ENCODE peak calls at places on chromosomes 13 and 19, in five cellular contexts. One of them, this sample, is unnamed. For H3K27me3, the result is how much of the 10 kb centered on the place peaks cover.

GRCh38 chr19:58326501-58326913 is 287 bp upstream of the ZSCAN22 start:
- DNase-seq in bronchial epithelial cell: no peak
- DNase-seq in heart right ventricle: no peak
- DNase-seq in GM23338: no peak
- DNase-seq in uterus: no peak
- DNase-seq in this sample: no peak

GRCh38 chr13:113364371-113364932 is 522 bp upstream of the GRTP1 start:
- DNase-seq in bronchial epithelial cell: no peak
- DNase-seq in uterus: peak
- DNase-seq in GM23338: no peak
- DNase-seq in heart right ventricle: no peak
- DNase-seq in this sample: no peak

GRCh38 chr13:18944501-18945068 is 237.0 kb downstream of the TUBA3C start:
- DNase-seq in uterus: no peak
- DNase-seq in heart right ventricle: no peak
- DNase-seq in bronchial epithelial cell: no peak
- DNase-seq in GM23338: no peak
- DNase-seq in this sample: no peak

GRCh38 chr19:10505583-10506229 is 2.5 kb upstream of the KEAP1 start:
- DNase-seq in GM23338: peak
- DNase-seq in bronchial epithelial cell: peak
- DNase-seq in heart right ventricle: peak
- DNase-seq in uterus: peak
- DNase-seq in this sample: no peak

GRCh38 chr19:30649934-30650614 is 277.9 kb downstream of the ZNF536 start:
- DNase-seq in GM23338: peak
- DNase-seq in heart right ventricle: no peak
- DNase-seq in bronchial epithelial cell: peak
- DNase-seq in uterus: no peak
- DNase-seq in this sample: no peak

GRCh38 chr13:47211106-47211505 is 314.3 kb upstream of the HTR2A start:
- DNase-seq in heart right ventricle: no peak
- DNase-seq in GM23338: peak
- DNase-seq in uterus: no peak
- DNase-seq in bronchial epithelial cell: peak
- DNase-seq in this sample: no peak

GRCh38 chr13:33728271-33729037 is 89.5 kb upstream of the RFC3 start:
- DNase-seq in GM23338: no peak
- DNase-seq in bronchial epithelial cell: peak
- DNase-seq in heart right ventricle: peak
- DNase-seq in uterus: peak
- DNase-seq in this sample: no peak

GRCh38 chr13:71828117-71828516 is 38.9 kb downstream of the DACH1 start:
- DNase-seq in uterus: no peak
- DNase-seq in heart right ventricle: no peak
- DNase-seq in GM23338: no peak
- DNase-seq in bronchial epithelial cell: no peak
- DNase-seq in this sample: no peak

GRCh38 chr19:55432355-55432959 is 10.6 kb downstream of the SHISA7 start:
- DNase-seq in heart right ventricle: no peak
- DNase-seq in GM23338: no peak
- DNase-seq in uterus: no peak
- DNase-seq in bronchial epithelial cell: no peak
- DNase-seq in this sample: no peak

GRCh38 chr19:485122-485521 is 11.2 kb upstream of the MADCAM1 start:
- DNase-seq in uterus: no peak
- DNase-seq in GM23338: no peak
- DNase-seq in heart right ventricle: no peak
- DNase-seq in bronchial epithelial cell: no peak
- DNase-seq in this sample: no peak

GRCh38 chr13:43802511-43802910 is 15.7 kb upstream of the ENOX1 start:
- DNase-seq in uterus: no peak
- DNase-seq in heart right ventricle: no peak
- DNase-seq in bronchial epithelial cell: peak
- DNase-seq in GM23338: no peak
- DNase-seq in this sample: no peak

GRCh38 chr13:113349491-113349890 is 14.4 kb downstream of the GRTP1 start:
- DNase-seq in uterus: no peak
- DNase-seq in heart right ventricle: no peak
- DNase-seq in bronchial epithelial cell: no peak
- DNase-seq in GM23338: no peak
- DNase-seq in this sample: no peak

GRCh38 chr13:92948034-92948433 is 278.6 kb upstream of the GPC6 start:
- DNase-seq in uterus: no peak
- DNase-seq in GM23338: no peak
- DNase-seq in heart right ventricle: no peak
- DNase-seq in bronchial epithelial cell: no peak
- DNase-seq in this sample: no peak

GRCh38 chr13:113586661-113587479 is 2.3 kb downstream of the TFDP1 start:
- DNase-seq in heart right ventricle: no peak
- DNase-seq in uterus: no peak
- DNase-seq in GM23338: no peak
- DNase-seq in bronchial epithelial cell: no peak
- DNase-seq in this sample: no peak

GRCh38 chr13:100601716-100602115 is 13.1 kb upstream of the GGACT start:
- DNase-seq in uterus: no peak
- DNase-seq in bronchial epithelial cell: no peak
- DNase-seq in heart right ventricle: no peak
- DNase-seq in GM23338: no peak
- DNase-seq in this sample: no peak

GRCh38 chr19:53927745-53928144 is 18.7 kb downstream of the CACNG7 start:
- DNase-seq in GM23338: peak
- DNase-seq in bronchial epithelial cell: peak
- DNase-seq in uterus: no peak
- DNase-seq in heart right ventricle: no peak
- DNase-seq in this sample: no peak

GRCh38 chr13:20136781-20137703 is 23.8 kb downstream of the GJA3 start:
- DNase-seq in uterus: no peak
- DNase-seq in heart right ventricle: peak
- DNase-seq in GM23338: peak
- DNase-seq in bronchial epithelial cell: no peak
- DNase-seq in this sample: no peak

GRCh38 chr13:73967397-73968165 is 166.6 kb downstream of the KLF12 start:
- DNase-seq in GM23338: no peak
- DNase-seq in uterus: no peak
- DNase-seq in bronchial epithelial cell: no peak
- DNase-seq in heart right ventricle: no peak
- DNase-seq in this sample: no peak

GRCh38 chr13:35514166-35514565 is 37.7 kb upstream of the MAB21L1 start:
- DNase-seq in GM23338: no peak
- DNase-seq in bronchial epithelial cell: no peak
- DNase-seq in uterus: no peak
- DNase-seq in heart right ventricle: no peak
- DNase-seq in this sample: no peak

GRCh38 chr19:46976845-46977320 is 42.8 kb upstream of the NPAS1 start:
- DNase-seq in heart right ventricle: no peak
- DNase-seq in bronchial epithelial cell: no peak
- DNase-seq in uterus: no peak
- DNase-seq in GM23338: peak
- DNase-seq in this sample: peak

GRCh38 chr13:111065698-111066097 is 49.4 kb upstream of the ARHGEF7 start:
- DNase-seq in GM23338: no peak
- DNase-seq in heart right ventricle: no peak
- DNase-seq in bronchial epithelial cell: no peak
- DNase-seq in uterus: no peak
- DNase-seq in this sample: no peak

GRCh38 chr13:97630725-97631124 is 196.8 kb downstream of the RAP2A start:
- DNase-seq in bronchial epithelial cell: no peak
- DNase-seq in heart right ventricle: no peak
- DNase-seq in uterus: no peak
- DNase-seq in GM23338: no peak
- DNase-seq in this sample: no peak

GRCh38 chr13:101157261-101157660 is 259.0 kb downstream of the NALCN start:
- DNase-seq in heart right ventricle: no peak
- DNase-seq in GM23338: peak
- DNase-seq in uterus: no peak
- DNase-seq in bronchial epithelial cell: peak
- DNase-seq in this sample: no peak

GRCh38 chr13:31468114-31468902 is 268.5 kb downstream of the B3GLCT start:
- DNase-seq in heart right ventricle: no peak
- DNase-seq in uterus: no peak
- DNase-seq in bronchial epithelial cell: no peak
- DNase-seq in GM23338: peak
- DNase-seq in this sample: no peak

GRCh38 chr13:33186851-33187250 is 98.7 kb downstream of the STARD13 start:
- DNase-seq in uterus: no peak
- DNase-seq in bronchial epithelial cell: peak
- DNase-seq in GM23338: peak
- DNase-seq in heart right ventricle: no peak
- DNase-seq in this sample: no peak

GRCh38 chr19:44278181-44278690 is 18.6 kb downstream of the ZNF233 start:
- DNase-seq in heart right ventricle: no peak
- DNase-seq in bronchial epithelial cell: peak
- DNase-seq in uterus: no peak
- DNase-seq in GM23338: no peak
- DNase-seq in this sample: no peak

DNA sequence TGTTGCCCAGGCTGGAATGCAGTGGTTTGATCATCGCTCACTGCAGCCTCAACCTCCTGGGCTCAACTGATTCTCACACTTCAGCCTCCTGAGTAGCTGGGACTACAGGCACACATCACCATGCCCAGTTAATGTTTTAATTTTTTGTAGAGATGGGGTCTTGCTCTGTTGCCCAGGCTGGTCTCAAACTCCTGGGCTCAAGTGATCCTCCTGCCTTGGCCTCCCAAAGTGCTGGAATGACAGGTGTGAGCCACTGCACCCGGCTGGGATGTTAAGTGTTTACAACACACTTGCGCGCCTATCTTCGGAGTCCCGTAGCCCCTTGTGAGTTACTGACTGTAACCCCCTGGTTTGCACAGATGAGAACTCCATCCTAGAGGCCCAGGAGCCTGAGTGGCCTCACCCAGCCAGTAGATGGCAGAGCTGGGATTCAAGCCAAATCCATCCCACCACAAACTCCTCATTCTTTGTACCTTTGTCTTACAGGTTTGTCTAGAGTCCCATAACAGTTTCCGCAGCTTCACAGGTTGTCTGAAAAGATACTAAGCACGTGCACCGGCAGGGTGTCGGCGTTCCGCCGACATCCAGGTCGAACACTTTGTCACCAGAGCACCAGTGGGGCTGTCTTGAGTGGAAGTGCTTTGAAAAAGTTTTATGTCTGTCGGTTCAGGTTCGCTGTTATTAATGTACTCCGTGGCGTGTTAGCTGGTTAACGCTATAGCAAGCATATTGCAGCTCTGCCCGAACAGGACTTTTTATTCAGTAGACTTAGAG is 14.7 kb downstream of the MAG start:
- DNase-seq in uterus: no peak
- DNase-seq in bronchial epithelial cell: peak
- DNase-seq in GM23338: peak
- DNase-seq in heart right ventricle: no peak
- DNase-seq in this sample: no peak
- TF ChIP-seq CTCF in uterus: no peak
- TF ChIP-seq CTCF in bronchial epithelial cell: peak
- TF ChIP-seq CTCF in GM23338: peak
- TF ChIP-seq CTCF in heart right ventricle: no peak
- TF ChIP-seq CTCF in this sample: no peak

DNA sequence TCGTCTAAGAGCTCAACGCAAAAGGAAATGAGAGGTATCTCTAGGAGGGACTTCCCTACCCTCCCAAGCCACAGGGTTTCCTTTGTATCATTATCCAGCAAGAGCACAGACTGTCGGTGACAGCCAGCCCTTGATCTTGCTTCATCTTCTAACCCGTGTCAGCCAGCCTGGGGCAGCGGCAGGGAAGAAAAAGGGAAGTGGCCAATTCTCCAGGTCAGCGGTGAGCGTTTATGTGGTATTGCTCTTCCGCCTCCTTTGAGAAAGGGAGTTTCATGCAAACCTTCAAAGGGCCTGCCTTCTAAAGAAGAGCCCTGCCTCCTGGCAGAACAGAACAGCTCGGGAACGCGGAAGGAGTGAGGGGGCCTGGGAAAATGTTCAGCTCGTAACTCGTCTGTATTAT is 41.9 kb downstream of the EFNB2 start:
- DNase-seq in uterus: no peak
- DNase-seq in bronchial epithelial cell: no peak
- DNase-seq in heart right ventricle: no peak
- DNase-seq in GM23338: no peak
- DNase-seq in this sample: no peak
- H3K4me3 ChIP-seq in uterus: no peak
- H3K4me3 ChIP-seq in bronchial epithelial cell: no peak
- H3K4me3 ChIP-seq in heart right ventricle: no peak
- H3K4me3 ChIP-seq in GM23338: no peak
- H3K4me3 ChIP-seq in this sample: no peak

GRCh38 chr13:112165712-112166111 is 98.8 kb downstream of the SOX1 start:
- DNase-seq in bronchial epithelial cell: no peak
- DNase-seq in GM23338: peak
- DNase-seq in uterus: no peak
- DNase-seq in heart right ventricle: no peak
- DNase-seq in this sample: no peak
- H3K27me3 ChIP-seq in bronchial epithelial cell: under half
- H3K27me3 ChIP-seq in GM23338: under half
- H3K27me3 ChIP-seq in uterus: under half
- H3K27me3 ChIP-seq in heart right ventricle: under half
- H3K27me3 ChIP-seq in this sample: under half

GRCh38 chr19:12801466-12802266 is at the start of the genes PRDX2 and THSD8:
- DNase-seq in bronchial epithelial cell: no peak
- DNase-seq in GM23338: peak
- DNase-seq in heart right ventricle: peak
- DNase-seq in uterus: peak
- DNase-seq in this sample: no peak
- TF ChIP-seq CTCF in bronchial epithelial cell: no peak
- TF ChIP-seq CTCF in GM23338: no peak
- TF ChIP-seq CTCF in heart right ventricle: no peak
- TF ChIP-seq CTCF in uterus: no peak
- TF ChIP-seq CTCF in this sample: no peak

GRCh38 chr19:38049105-38049649 is 142.2 kb downstream of the SIPA1L3 start:
- DNase-seq in bronchial epithelial cell: no peak
- DNase-seq in GM23338: no peak
- DNase-seq in heart right ventricle: no peak
- DNase-seq in uterus: no peak
- DNase-seq in this sample: peak
- H3K4me3 ChIP-seq in bronchial epithelial cell: no peak
- H3K4me3 ChIP-seq in GM23338: no peak
- H3K4me3 ChIP-seq in heart right ventricle: no peak
- H3K4me3 ChIP-seq in uterus: no peak
- H3K4me3 ChIP-seq in this sample: no peak

This sample was measured in BJ.